ENCODE peak calls at places on chromosome 21, in ten cellular contexts. R is NCI-H2107, O is iris pigment epithelial cell, U is HuH-7.5, S is T follicular helper cell, F is Caki2, I is T-helper 2 cell, X is germinal center, G is pons, Z is stomach. K is an unnamed sample.

GRCh38 chr21:46585191-46585953 is 19.5 kb downstream of the S100B start:
- DNase-seq in R (peak; percentile 56), O (no peak), U (no peak), S (no peak), F (no peak), I (no peak), X (no peak), G (no peak), Z (no peak), K (no peak)

GRCh38 chr21:25506887-25507286 is 100.4 kb downstream of the MRPL39 start:
- DNase-seq in R (no peak), O (peak; percentile 78), U (no peak), S (no peak), F (peak; percentile 16), I (no peak), X (no peak), G (no peak), Z (no peak), K (no peak)

GRCh38 chr21:36847189-36847588 is 119.3 kb downstream of the HLCS start:
- DNase-seq in R (no peak), O (peak; percentile 81), U (peak; percentile 31), S (no peak), F (peak; percentile 49), I (no peak), X (no peak), G (no peak), Z (no peak), K (no peak)

GRCh38 chr21:41219498-41220207 is 51.7 kb downstream of the BACE2 start:
- DNase-seq in R (no peak), O (no peak), U (no peak), S (no peak), F (no peak), I (no peak), X (no peak), G (no peak), Z (no peak), K (no peak)

GRCh38 chr21:34836103-34836932 is 167.5 kb downstream of the CLIC6 start:
- DNase-seq in R (no peak), O (peak; percentile 100), U (no peak), S (no peak), F (peak; percentile 100), I (no peak), X (no peak), G (peak; percentile 14), Z (peak; percentile 71), K (no peak)

GRCh38 chr21:35034203-35034926 is 14.7 kb downstream of the RUNX1 start:
- DNase-seq in R (no peak), O (no peak), U (no peak), S (no peak), F (no peak), I (no peak), X (no peak), G (no peak), Z (no peak), K (no peak)

GRCh38 chr21:45111703-45112102 is 37.3 kb downstream of the ADARB1 start:
- DNase-seq in R (no peak), O (no peak), U (no peak), S (no peak), F (no peak), I (no peak), X (no peak), G (no peak), Z (no peak), K (no peak)

GRCh38 chr21:37970548-37970947 is 54.3 kb upstream of the KCNJ6 start:
- DNase-seq in R (no peak), O (no peak), U (no peak), S (no peak), F (no peak), I (no peak), X (no peak), G (no peak), Z (no peak), K (no peak)

GRCh38 chr21:31180256-31181088 is 142.2 kb upstream of the KRTAP19-8 start:
- DNase-seq in R (peak; percentile 5), O (peak; percentile 50), U (peak; percentile 13), S (no peak), F (no peak), I (no peak), X (peak; percentile 36), G (peak; percentile 81), Z (no peak), K (no peak)

GRCh38 chr21:17793675-17794123 is 25.5 kb downstream of the C21orf91 start:
- DNase-seq in R (no peak), O (peak; percentile 69), U (no peak), S (no peak), F (no peak), I (no peak), X (no peak), G (no peak), Z (no peak), K (no peak)

K was measured in NCI-H187.